ENCODE peak calls at places on chromosomes 7 and 10, in four cellular contexts. R, E, S and U are unnamed samples.

GRCh38 chr7:57876-58275 is 134.5 kb upstream of the FAM20C start:
- DNase-seq in S (no peak), E (no peak), R (no peak), U (no peak)

GRCh38 chr10:16941865-16942264 is 124.6 kb upstream of the RSU1 start:
- DNase-seq in R (no peak), E (no peak), S (no peak), U (no peak)

GRCh38 chr10:78511324-78512204 is 477.9 kb downstream of the RPS24 start:
- DNase-seq in S (no peak), R (no peak), E (peak), U (no peak)

GRCh38 chr7:139505563-139505962 is 17.9 kb upstream of the CLEC2L start:
- DNase-seq in E (no peak), S (no peak), R (no peak), U (peak)

GRCh38 chr10:67815571-67816059 is 22.4 kb downstream of the DNAJC12 start:
- DNase-seq in S (no peak), R (no peak), E (no peak), U (no peak)

GRCh38 chr10:69124558-69125121 is 662 bp downstream of the VPS26A start:
- DNase-seq in R (no peak), E (peak), S (peak), U (peak)

GRCh38 chr7:142420554-142421362 is 162.9 kb upstream of the PRSS58 start:
- DNase-seq in R (no peak), E (peak), S (no peak), U (peak)

GRCh38 chr7:36283171-36283570 is 106.5 kb upstream of the ANLN start:
- DNase-seq in R (no peak), S (no peak), E (no peak), U (no peak)

GRCh38 chr7:131281649-131282048 is 46.0 kb upstream of the MKLN1 start:
- DNase-seq in R (no peak), S (no peak), E (no peak), U (no peak)

GRCh38 chr7:157547611-157548010 is 210.8 kb downstream of the DNAJB6 start:
- DNase-seq in E (no peak), R (no peak), S (no peak), U (no peak)

GRCh38 chr10:124903119-124903518 is 38.8 kb upstream of the ZRANB1 start:
- DNase-seq in E (no peak), S (peak), R (no peak), U (no peak)

GRCh38 chr7:77409739-77410545 is 6.2 kb downstream of the GSAP start:
- DNase-seq in E (peak), R (peak), S (no peak), U (no peak)

GRCh38 chr7:25968205-25968993 is 183.6 kb upstream of the NFE2L3 start:
- DNase-seq in E (no peak), S (no peak), R (no peak), U (no peak)

GRCh38 chr10:100562008-100562672 is 26.4 kb downstream of the HIF1AN start:
- DNase-seq in S (peak), E (peak), R (peak), U (peak)